ENCODE peak calls at places on chromosomes 1 and 21, in eight cellular contexts. C is body of pancreas, H is left lung, A is prostate gland, W is heart left ventricle, Q is IMR-90, X is lower lobe of right lung, R is AG04450. V is an unnamed sample.

GRCh38 chr1:43549921-43550597 is 19.4 kb downstream of the PTPRF start:
- DNase-seq in H (peak; percentile 88), Q (no peak), W (peak; percentile 36), R (no peak), C (peak; percentile 96), X (peak; percentile 90), A (peak; percentile 96), V (no peak)

GRCh38 chr1:156102634-156103511 is 11.6 kb upstream of the LMNA start:
- DNase-seq in H (no peak), X (no peak), A (no peak), R (no peak), W (no peak), C (no peak), Q (peak; percentile 57), V (no peak)

GRCh38 chr1:119874186-119874585 is 22.1 kb downstream of the ADAM30 start:
- DNase-seq in A (no peak), H (no peak), X (no peak), W (no peak), R (no peak), C (no peak), Q (no peak), V (no peak)

GRCh38 chr1:246795906-246796694 is 71.9 kb downstream of the SCCPDH start:
- DNase-seq in C (no peak), R (no peak), X (no peak), A (no peak), Q (no peak), W (no peak), H (no peak), V (no peak)

GRCh38 chr1:65265296-65266271 is 43.8 kb upstream of the DNAJC6 start:
- DNase-seq in X (no peak), C (peak; percentile 44), H (no peak), W (peak; percentile 65), R (no peak), A (peak; percentile 13), Q (no peak), V (peak; percentile 66)

GRCh38 chr21:23014021-23014420 is 2015.8 kb downstream of the NCAM2 start:
- DNase-seq in Q (no peak), H (no peak), A (no peak), C (no peak), W (no peak), X (no peak), R (no peak), V (no peak)

GRCh38 chr1:110106013-110106941 is 6.0 kb upstream of the UBL4B start:
- DNase-seq in H (peak; percentile 61), C (peak; percentile 76), R (peak; percentile 43), W (peak; percentile 58), X (peak; percentile 69), Q (peak; percentile 69), A (peak; percentile 60), V (peak; percentile 71)

GRCh38 chr1:153122831-153123421 is 9.6 kb upstream of the SPRR2F start:
- DNase-seq in A (no peak), H (no peak), X (no peak), Q (no peak), C (peak; percentile 95), R (no peak), W (no peak), V (no peak)

GRCh38 chr1:93441589-93441988 is 6.3 kb upstream of the FNBP1L start:
- DNase-seq in Q (no peak), X (no peak), A (no peak), H (no peak), W (no peak), C (no peak), R (no peak), V (no peak)

GRCh38 chr21:42097274-42097673 is 26.2 kb downstream of the UMODL1 start:
- DNase-seq in Q (peak; percentile 16), C (no peak), H (no peak), X (no peak), A (no peak), W (no peak), R (no peak), V (no peak)

GRCh38 chr1:212941452-212941851 is 8.9 kb upstream of the VASH2 start:
- DNase-seq in C (no peak), R (no peak), X (no peak), Q (no peak), W (no peak), A (no peak), H (no peak), V (no peak)

DNA sequence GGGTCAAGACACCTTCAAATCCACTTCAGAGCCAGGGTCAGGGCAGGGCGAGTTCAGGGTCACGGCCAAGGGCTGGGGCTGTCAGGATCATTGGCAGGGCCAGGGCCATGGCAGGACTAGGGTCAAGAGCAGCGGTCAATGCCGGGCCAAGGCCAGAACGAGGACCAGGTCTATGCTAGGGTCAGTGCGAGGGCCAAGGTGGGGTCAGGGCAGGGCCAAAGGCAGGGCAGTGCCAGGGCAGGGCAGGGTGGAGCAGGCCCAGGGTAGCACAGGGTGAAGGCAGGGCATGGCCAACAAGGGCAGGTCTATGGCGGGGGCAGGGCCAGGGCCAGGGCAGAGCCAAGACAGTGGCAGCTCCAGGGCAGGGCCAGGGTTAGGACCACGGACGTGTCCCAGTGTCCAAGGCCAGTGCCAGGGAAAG is 154.0 kb downstream of the LIPI start:
- DNase-seq in A (no peak), C (no peak), X (no peak), Q (no peak), H (no peak), R (no peak), W (no peak), V (no peak)
- TF ChIP-seq CTCF in A (no peak), C (no peak), X (no peak), Q (no peak), H (no peak), R (no peak), W (no peak), V (no peak)

GRCh38 chr1:57403201-57403600 is 20.7 kb downstream of the DAB1 start:
- DNase-seq in W (no peak), Q (no peak), X (no peak), H (no peak), R (no peak), C (no peak), A (no peak), V (peak; percentile 34)
- H3K4me3 ChIP-seq in W (no peak overlapping the region), Q (no peak overlapping the region), X (no peak overlapping the region), H (no peak overlapping the region), R (no peak overlapping the region), C (no peak overlapping the region), A (no peak overlapping the region), V (no peak overlapping the region)

GRCh38 chr1:8384088-8384487 is 66.2 kb downstream of the SLC45A1 start:
- DNase-seq in A (no peak), H (no peak), C (no peak), Q (peak; percentile 59), R (no peak), X (no peak), W (no peak), V (no peak)
- H3K27ac ChIP-seq in A (no peak overlapping the region), H (peak overlapping the region; percentile 64), C (no peak overlapping the region), Q (no peak overlapping the region), R (no peak overlapping the region), X (no peak overlapping the region), W (no peak overlapping the region), V (peak overlapping the region; percentile 72)

GRCh38 chr1:55575571-55576279 is 360.6 kb upstream of the USP24 start:
- DNase-seq in X (no peak), W (peak; percentile 68), C (no peak), Q (no peak), A (peak; percentile 27), H (no peak), R (no peak), V (peak; percentile 80)
- TF ChIP-seq CTCF in X (no peak), W (no peak), C (no peak), Q (no peak), A (no peak), H (no peak), R (no peak), V (no peak)

GRCh38 chr1:179848233-179848632 is 29.4 kb downstream of the TOR1AIP2 start:
- DNase-seq in W (no peak), C (no peak), X (no peak), A (no peak), H (no peak), Q (no peak), R (no peak), V (no peak)
- H3K4me3 ChIP-seq in W (no peak overlapping the region), C (no peak overlapping the region), X (no peak overlapping the region), A (no peak overlapping the region), H (no peak overlapping the region), Q (no peak overlapping the region), R (no peak overlapping the region), V (no peak overlapping the region)

GRCh38 chr1:12529640-12530174 is 88.3 kb downstream of the DHRS3 start:
- DNase-seq in H (no peak), W (no peak), R (no peak), X (peak; percentile 4), C (no peak), A (no peak), Q (no peak), V (no peak)

GRCh38 chr1:12528021-12528852 is 89.8 kb downstream of the DHRS3 start:
- DNase-seq in C (peak; percentile 98), H (peak; percentile 86), A (peak; percentile 94), X (peak; percentile 92), Q (peak; percentile 45), W (no peak), R (no peak), V (no peak)

GRCh38 chr1:12530462-12531168 is 87.4 kb downstream of the DHRS3 start:
- DNase-seq in R (no peak), C (no peak), X (peak; percentile 23), Q (no peak), A (no peak), W (no peak), H (no peak), V (no peak)

GRCh38 chr1:12532405-12533315 is 85.3 kb downstream of the DHRS3 start:
- DNase-seq in C (no peak), A (no peak), R (no peak), Q (no peak), H (no peak), W (no peak), X (peak; percentile 30), V (no peak)

GRCh38 chr1:12531169-12531479 is 86.9 kb downstream of the DHRS3 start:
- DNase-seq in A (no peak), H (no peak), Q (no peak), W (no peak), R (no peak), C (no peak), X (no peak), V (no peak)
- H3K27ac ChIP-seq in A (no peak overlapping the region), H (peak overlapping the region; percentile 41), Q (no peak overlapping the region), W (no peak overlapping the region), R (no peak overlapping the region), C (no peak overlapping the region), X (peak overlapping the region; percentile 24), V (no peak overlapping the region)

GRCh38 chr1:74592580-74593355 is 80.4 kb upstream of the LRRC53 start:
- DNase-seq in A (no peak), X (no peak), C (no peak), Q (no peak), H (no peak), R (no peak), W (no peak), V (no peak)
- TF ChIP-seq CTCF in A (no peak), X (no peak), C (no peak), Q (no peak), H (no peak), R (no peak), W (no peak), V (no peak)

V was measured in dorsolateral prefrontal cortex.